ENCODE peak calls at places on chromosomes 4 and X, in four cellular contexts. One of them, this sample, is unnamed.

GRCh38 chrX:153387987-153388721 is 13.0 kb downstream of the PNMA6E start:
- DNase-seq in amniotic epithelial cell: no peak
- DNase-seq in myocyte: no peak
- DNase-seq in germinal center: no peak
- DNase-seq in this sample: no peak

GRCh38 chr4:169958629-169959028 is 67.6 kb downstream of the MFAP3L start:
- DNase-seq in amniotic epithelial cell: no peak
- DNase-seq in germinal center: no peak
- DNase-seq in myocyte: no peak
- DNase-seq in this sample: no peak

GRCh38 chr4:163482197-163482596 is 8.6 kb upstream of the TKTL2 start:
- DNase-seq in myocyte: no peak
- DNase-seq in germinal center: peak
- DNase-seq in amniotic epithelial cell: no peak
- DNase-seq in this sample: no peak

GRCh38 chrX:17405225-17405969 is 30.4 kb downstream of the NHS start:
- DNase-seq in germinal center: no peak
- DNase-seq in amniotic epithelial cell: no peak
- DNase-seq in myocyte: no peak
- DNase-seq in this sample: no peak

GRCh38 chr4:172142331-172142738 is 329.1 kb downstream of the GALNTL6 start:
- DNase-seq in germinal center: no peak
- DNase-seq in amniotic epithelial cell: peak
- DNase-seq in myocyte: peak
- DNase-seq in this sample: no peak

GRCh38 chr4:166594326-166594946 is 639.9 kb downstream of the SPOCK3 start:
- DNase-seq in germinal center: peak
- DNase-seq in myocyte: peak
- DNase-seq in amniotic epithelial cell: peak
- DNase-seq in this sample: no peak

GRCh38 chrX:44244008-44244407 is 99.5 kb downstream of the EFHC2 start:
- DNase-seq in myocyte: peak
- DNase-seq in amniotic epithelial cell: peak
- DNase-seq in germinal center: no peak
- DNase-seq in this sample: peak

GRCh38 chrX:26032141-26032917 is 105.8 kb upstream of the MAGEB18 start:
- DNase-seq in myocyte: no peak
- DNase-seq in amniotic epithelial cell: no peak
- DNase-seq in germinal center: no peak
- DNase-seq in this sample: no peak

GRCh38 chr4:100162027-100162685 is 28.1 kb downstream of the DDIT4L start:
- DNase-seq in amniotic epithelial cell: no peak
- DNase-seq in myocyte: no peak
- DNase-seq in germinal center: no peak
- DNase-seq in this sample: no peak

GRCh38 chrX:27336466-27337091 is 126.6 kb downstream of the PPP4R3C start:
- DNase-seq in myocyte: peak
- DNase-seq in amniotic epithelial cell: peak
- DNase-seq in germinal center: no peak
- DNase-seq in this sample: peak

GRCh38 chr4:18162453-18162852 is 140.9 kb upstream of the LCORL start:
- DNase-seq in amniotic epithelial cell: no peak
- DNase-seq in germinal center: no peak
- DNase-seq in myocyte: no peak
- DNase-seq in this sample: no peak

GRCh38 chrX:150200820-150201287 is 162.3 kb upstream of the MAMLD1 start:
- DNase-seq in myocyte: peak
- DNase-seq in germinal center: peak
- DNase-seq in amniotic epithelial cell: peak
- DNase-seq in this sample: no peak

GRCh38 chr4:75723117-75723801 is 1.1 kb upstream of the USO1 start:
- DNase-seq in amniotic epithelial cell: peak
- DNase-seq in myocyte: peak
- DNase-seq in germinal center: no peak
- DNase-seq in this sample: no peak

GRCh38 chrX:1462596-1463251 is 10.0 kb upstream of the ASMTL start:
- DNase-seq in amniotic epithelial cell: peak
- DNase-seq in germinal center: no peak
- DNase-seq in myocyte: no peak
- DNase-seq in this sample: peak

GRCh38 chrX:69126642-69127041 is 38.6 kb downstream of the PJA1 start:
- DNase-seq in myocyte: peak
- DNase-seq in germinal center: no peak
- DNase-seq in amniotic epithelial cell: no peak
- DNase-seq in this sample: no peak

GRCh38 chr4:39686997-39687396 is 10.9 kb upstream of the UBE2K start:
- DNase-seq in amniotic epithelial cell: no peak
- DNase-seq in germinal center: no peak
- DNase-seq in myocyte: no peak
- DNase-seq in this sample: no peak

GRCh38 chr4:2948895-2949781 is 14.1 kb downstream of the NOP14 start:
- DNase-seq in germinal center: no peak
- DNase-seq in amniotic epithelial cell: no peak
- DNase-seq in myocyte: peak
- DNase-seq in this sample: no peak

GRCh38 chrX:136028383-136028984 is 43.2 kb downstream of the SLC9A6 start:
- DNase-seq in germinal center: peak
- DNase-seq in myocyte: peak
- DNase-seq in amniotic epithelial cell: peak
- DNase-seq in this sample: peak

GRCh38 chr4:108193891-108194672 is 25.4 kb upstream of the LEF1 start:
- DNase-seq in amniotic epithelial cell: peak
- DNase-seq in myocyte: no peak
- DNase-seq in germinal center: no peak
- DNase-seq in this sample: no peak

GRCh38 chr4:54540931-54541330 is 116.8 kb upstream of the KIT start:
- DNase-seq in germinal center: no peak
- DNase-seq in myocyte: no peak
- DNase-seq in amniotic epithelial cell: no peak
- DNase-seq in this sample: no peak